ENCODE peak calls at places on chromosomes 6 and 20, in eight cellular contexts. N is RPMI7951; B is NCI-H1092; R is activated T-helper 2 cell treated with anti-CD3 and anti-CD28 coated beads, Interferon-gamma antibody, Interleukin-2, Interleukin-4, amounts not matched to agents 10 μg/mL and 5 μg/mL and 100 μg/mL, durations not matched to agents 14 hours and 24 hours and 36 hours; U is activated naive CD4-positive, alpha-beta T cell; F is ascending aorta; X is stimulated activated CD4-positive, alpha-beta T cell treated with anti-CD3 and anti-CD28 coated beads, Interleukin-1b, Interleukin-23, amount 100 ng/mL, for 4 hours; K is AG04450. W is an unnamed sample.

GRCh38 chr6:141212296-141212695 is 920.4 kb upstream of the GJE1 start:
- DNase-seq in N (no peak), U (no peak), F (no peak), R (no peak), X (no peak), B (no peak), K (no peak), W (no peak)

GRCh38 chr6:51983564-51983963 is 103.8 kb downstream of the PKHD1 start:
- DNase-seq in X (no peak), R (no peak), F (no peak), K (no peak), B (no peak), N (no peak), U (no peak), W (no peak)

GRCh38 chr6:168355716-168356522 is 36.3 kb upstream of the DACT2 start:
- DNase-seq in X (peak), N (peak), U (no peak), B (peak), R (no peak), K (no peak), F (no peak), W (peak)

GRCh38 chr20:4261333-4262284 is 246.3 kb upstream of the RNF24 start:
- DNase-seq in U (no peak), N (peak), R (no peak), X (no peak), F (no peak), B (no peak), K (peak), W (no peak)

GRCh38 chr20:5096463-5096862 is 23.3 kb downstream of the PCNA start:
- DNase-seq in K (no peak), U (no peak), B (no peak), X (no peak), N (no peak), F (no peak), R (no peak), W (no peak)

GRCh38 chr20:1819311-1820136 is 75.7 kb upstream of the SIRPA start:
- DNase-seq in N (no peak), R (no peak), X (no peak), K (no peak), U (no peak), F (no peak), B (no peak), W (no peak)

GRCh38 chr20:4896971-4897497 is 104.3 kb downstream of the SLC23A2 start:
- DNase-seq in N (no peak), X (no peak), U (no peak), K (no peak), F (no peak), B (no peak), R (no peak), W (no peak)

GRCh38 chr6:109769213-109769612 is 78.1 kb downstream of the FIG4 start:
- DNase-seq in X (no peak), K (no peak), U (no peak), F (no peak), B (no peak), N (no peak), R (no peak), W (no peak)

GRCh38 chr20:37983286-37983685 is 50.0 kb downstream of the TTI1 start:
- DNase-seq in F (no peak), R (no peak), N (no peak), K (no peak), X (no peak), U (no peak), B (no peak), W (peak)

GRCh38 chr6:121748376-121748775 is 312.9 kb downstream of the GJA1 start:
- DNase-seq in N (peak), B (no peak), R (no peak), X (no peak), K (no peak), F (no peak), U (no peak), W (no peak)

GRCh38 chr6:69852706-69853105 is 13.7 kb upstream of the COL19A1 start:
- DNase-seq in B (no peak), U (no peak), R (no peak), N (no peak), F (no peak), K (no peak), X (no peak), W (no peak)

GRCh38 chr6:161169690-161170089 is 104.2 kb downstream of the AGPAT4 start:
- DNase-seq in R (no peak), B (peak), N (peak), F (no peak), U (no peak), X (no peak), K (no peak), W (peak)

GRCh38 chr6:154164397-154164796 is 125.4 kb downstream of the OPRM1 start:
- DNase-seq in F (no peak), U (no peak), K (peak), N (peak), B (no peak), X (no peak), R (no peak), W (no peak)

GRCh38 chr20:38671186-38671585 is 53.1 kb upstream of the SLC32A1 start:
- DNase-seq in B (peak), F (no peak), U (no peak), X (no peak), N (no peak), K (no peak), R (no peak), W (peak)

GRCh38 chr6:138563650-138564049 is 64.4 kb upstream of the NHSL1 start:
- DNase-seq in R (no peak), F (no peak), N (no peak), B (no peak), U (no peak), X (no peak), K (no peak), W (no peak)

GRCh38 chr6:69487688-69488087 is 309.1 kb downstream of the LMBRD1 start:
- DNase-seq in B (no peak), N (no peak), R (no peak), F (no peak), U (no peak), X (no peak), K (no peak), W (no peak)

GRCh38 chr6:169035381-169036280 is 218.0 kb downstream of the THBS2 start:
- DNase-seq in F (no peak), R (no peak), U (no peak), X (no peak), N (peak), B (no peak), K (no peak), W (no peak)

GRCh38 chr6:27672113-27672799 is 199.4 kb upstream of the ZNF184 start:
- DNase-seq in B (no peak), U (no peak), K (no peak), X (no peak), R (peak), N (no peak), F (no peak), W (peak)

GRCh38 chr6:166617359-166617758 is 9.7 kb downstream of the RPS6KA2 start:
- DNase-seq in B (no peak), F (no peak), U (no peak), K (no peak), X (no peak), R (no peak), N (no peak), W (no peak)

GRCh38 chr6:121614115-121614514 is 178.7 kb downstream of the GJA1 start:
- DNase-seq in F (no peak), B (no peak), X (no peak), N (no peak), R (no peak), K (no peak), U (no peak), W (no peak)

GRCh38 chr6:81589465-81590313 is 162.8 kb downstream of the TENT5A start:
- DNase-seq in R (no peak), N (peak), X (no peak), F (no peak), K (no peak), B (no peak), U (no peak), W (no peak)

GRCh38 chr6:87949194-87949593 is 98.4 kb upstream of the SPACA1 start:
- DNase-seq in X (no peak), U (no peak), R (no peak), K (no peak), B (no peak), N (no peak), F (no peak), W (no peak)

GRCh38 chr6:150622941-150623874 is 23.5 kb downstream of the PLEKHG1 start:
- DNase-seq in U (no peak), B (no peak), K (no peak), N (no peak), R (no peak), F (no peak), X (no peak), W (peak)

GRCh38 chr20:42130810-42131596 is 512.8 kb upstream of the CHD6 start:
- DNase-seq in U (no peak), F (no peak), B (no peak), R (no peak), N (no peak), K (no peak), X (no peak), W (no peak)

GRCh38 chr6:28258877-28259777 is at the start of gene NKAPL:
- DNase-seq in K (no peak), X (peak), B (no peak), N (no peak), F (peak), U (peak), R (peak), W (no peak)

W was measured in NCI-H1105.